ENCODE peak calls at places on chromosomes 13 and 19, in seven cellular contexts. P is GM23248; Y is hepatocyte; N is CD4-positive, alpha-beta memory T cell; R is cardiac muscle cell; X is fibroblast of lung; C is mesendoderm. D is an unnamed sample.

GRCh38 chr13:80389073-80390038 is 48.4 kb upstream of the SPRY2 start:
- DNase-seq in P (no peak), Y (no peak), N (no peak), R (peak; percentile 61), X (peak; percentile 15), C (no peak), D (no peak)

GRCh38 chr13:66364346-66364745 is 865.8 kb downstream of the PCDH9 start:
- DNase-seq in P (no peak), Y (no peak), N (no peak), R (no peak), X (no peak), C (no peak), D (no peak)

GRCh38 chr13:74886496-74886895 is 595.5 kb downstream of the TBC1D4 start:
- DNase-seq in P (peak; percentile 47), Y (no peak), N (no peak), R (peak; percentile 49), X (peak; percentile 71), C (no peak), D (no peak)

GRCh38 chr13:91721413-91721812 is 323.0 kb downstream of the GPC5 start:
- DNase-seq in P (no peak), Y (no peak), N (no peak), R (no peak), X (peak; percentile 21), C (no peak), D (no peak)

GRCh38 chr19:48123907-48124675 is 13.5 kb upstream of the PLA2G4C start:
- DNase-seq in P (peak; percentile 81), Y (peak; percentile 65), N (no peak), R (peak; percentile 58), X (no peak), C (no peak), D (peak; percentile 18)

GRCh38 chr13:33590936-33591335 is 227.0 kb upstream of the RFC3 start:
- DNase-seq in P (no peak), Y (no peak), N (no peak), R (no peak), X (no peak), C (no peak), D (no peak)

GRCh38 chr19:51750381-51751124 is 1.1 kb downstream of the FPR1 start:
- DNase-seq in P (peak; percentile 39), Y (no peak), N (no peak), R (peak; percentile 75), X (no peak), C (no peak), D (no peak)

GRCh38 chr19:43700368-43701015 is 15.4 kb upstream of the IRGC start:
- DNase-seq in P (peak; percentile 91), Y (no peak), N (no peak), R (peak; percentile 81), X (peak; percentile 85), C (peak; percentile 44), D (no peak)

GRCh38 chr13:46668302-46668720 is 115.3 kb downstream of the LRCH1 start:
- DNase-seq in P (peak; percentile 91), Y (no peak), N (no peak), R (peak; percentile 95), X (peak; percentile 94), C (no peak), D (no peak)

GRCh38 chr13:25783480-25784081 is 268.2 kb downstream of the SHISA2 start:
- DNase-seq in P (no peak), Y (no peak), N (no peak), R (no peak), X (no peak), C (no peak), D (no peak)

GRCh38 chr19:53158119-53158656 is 665 bp downstream of the ZNF347 start:
- DNase-seq in P (peak; percentile 69), Y (peak; percentile 59), N (no peak), R (peak; percentile 42), X (peak; percentile 28), C (peak; percentile 70), D (peak; percentile 12)

GRCh38 chr19:11612816-11613511 is 15.7 kb downstream of the ZNF627 start:
- DNase-seq in P (peak; percentile 38), Y (no peak), N (no peak), R (no peak), X (no peak), C (peak; percentile 71), D (no peak)

GRCh38 chr13:112877976-112878955 is 90.7 kb upstream of the MCF2L start:
- DNase-seq in P (no peak), Y (no peak), N (no peak), R (no peak), X (no peak), C (no peak), D (no peak)

GRCh38 chr13:79541426-79542049 is 60.6 kb downstream of the NDFIP2 start:
- DNase-seq in P (peak; percentile 55), Y (peak; percentile 60), N (peak; percentile 66), R (peak; percentile 78), X (peak; percentile 76), C (peak; percentile 68), D (peak; percentile 62)

GRCh38 chr19:42028304-42029216 is 34.5 kb upstream of the ATP1A3 start:
- DNase-seq in P (no peak), Y (no peak), N (no peak), R (no peak), X (no peak), C (peak; percentile 80), D (no peak)
- H3K4me3 ChIP-seq in P (no peak overlapping the region), Y (no peak overlapping the region), N (no peak overlapping the region), R (no peak overlapping the region), X (no peak overlapping the region), C (no peak overlapping the region), D (no peak overlapping the region)

GRCh38 chr19:10593148-10593547 is 6.0 kb upstream of the AP1M2 start:
- DNase-seq in P (no peak), Y (no peak), N (no peak), R (no peak), X (no peak), C (no peak), D (no peak)
- H3K4me1 ChIP-seq in P (no peaks in the 10 kb centered on the region), Y (no peaks in the 10 kb centered on the region), N (peaks cover 20% of the 10 kb centered on the region), R (no peaks in the 10 kb centered on the region), X (no peaks in the 10 kb centered on the region), C (no peaks in the 10 kb centered on the region), D (no peaks in the 10 kb centered on the region)

GRCh38 chr13:114194853-114195252 is 15.8 kb downstream of the CFAP97D2 start:
- DNase-seq in P (no peak), Y (no peak), N (no peak), R (no peak), X (no peak), C (no peak), D (no peak)

GRCh38 chr13:114199961-114200672 is 21.1 kb downstream of the CFAP97D2 start:
- DNase-seq in P (peak; percentile 41), Y (no peak), N (no peak), R (no peak), X (no peak), C (no peak), D (no peak)

GRCh38 chr13:114200673-114201005 is 21.6 kb downstream of the CFAP97D2 start:
- DNase-seq in P (no peak), Y (no peak), N (no peak), R (peak; percentile 26), X (peak; percentile 55), C (no peak), D (no peak)

GRCh38 chr13:114196629-114197028 is 17.6 kb downstream of the CFAP97D2 start:
- DNase-seq in P (no peak), Y (no peak), N (no peak), R (no peak), X (no peak), C (no peak), D (no peak)

GRCh38 chr13:114198556-114198955 is 19.5 kb downstream of the CFAP97D2 start:
- DNase-seq in P (no peak), Y (no peak), N (no peak), R (no peak), X (no peak), C (no peak), D (no peak)
- H3K4me3 ChIP-seq in P (no peak overlapping the region), Y (no peak overlapping the region), N (no peak overlapping the region), R (no peak overlapping the region), X (no peak overlapping the region), C (no peak overlapping the region), D (no peak overlapping the region)

DNA sequence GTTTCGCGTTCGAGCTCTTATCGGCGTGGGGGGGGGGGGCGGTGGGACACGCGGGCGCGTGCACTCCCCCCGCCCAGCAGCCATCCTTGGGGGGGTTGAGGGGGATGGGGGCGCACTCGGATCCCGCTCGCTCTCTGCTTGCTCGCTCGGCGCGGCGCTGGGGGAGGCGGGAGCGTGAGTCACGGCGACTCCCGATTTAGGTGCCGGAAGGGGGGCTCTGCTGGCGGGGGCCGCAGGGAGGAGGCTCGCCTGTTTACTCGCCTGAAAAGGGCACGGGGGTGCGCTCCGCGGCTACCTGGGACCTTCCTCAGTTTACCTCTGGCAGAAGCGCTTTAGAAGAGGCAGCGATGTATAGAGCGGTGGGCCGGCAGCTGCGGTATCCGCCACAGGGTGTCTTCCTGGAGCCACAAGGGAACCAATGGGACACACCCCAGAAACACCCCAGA is 1.1 kb upstream of the PDE4A start:
- DNase-seq in P (peak; percentile 61), Y (peak; percentile 36), N (no peak), R (no peak), X (no peak), C (no peak), D (no peak)
- H3K4me1 ChIP-seq in P (peaks cover 7% of the 10 kb centered on the region), Y (peaks cover 16% of the 10 kb centered on the region), N (peaks cover 67% of the 10 kb centered on the region), R (peaks cover 15% of the 10 kb centered on the region), X (peaks cover 16% of the 10 kb centered on the region), C (no peaks in the 10 kb centered on the region), D (peaks cover 4% of the 10 kb centered on the region)

GRCh38 chr19:41223431-41224234 is 4.6 kb downstream of the AXL start:
- DNase-seq in P (peak; percentile 91), Y (peak; percentile 71), N (no peak), R (peak; percentile 44), X (peak; percentile 66), C (peak; percentile 96), D (no peak)
- H3K4me3 ChIP-seq in P (peak overlapping the region; percentile 58), Y (no peak overlapping the region), N (no peak overlapping the region), R (no peak overlapping the region), X (peak overlapping the region; percentile 30), C (no peak overlapping the region), D (no peak overlapping the region)

DNA sequence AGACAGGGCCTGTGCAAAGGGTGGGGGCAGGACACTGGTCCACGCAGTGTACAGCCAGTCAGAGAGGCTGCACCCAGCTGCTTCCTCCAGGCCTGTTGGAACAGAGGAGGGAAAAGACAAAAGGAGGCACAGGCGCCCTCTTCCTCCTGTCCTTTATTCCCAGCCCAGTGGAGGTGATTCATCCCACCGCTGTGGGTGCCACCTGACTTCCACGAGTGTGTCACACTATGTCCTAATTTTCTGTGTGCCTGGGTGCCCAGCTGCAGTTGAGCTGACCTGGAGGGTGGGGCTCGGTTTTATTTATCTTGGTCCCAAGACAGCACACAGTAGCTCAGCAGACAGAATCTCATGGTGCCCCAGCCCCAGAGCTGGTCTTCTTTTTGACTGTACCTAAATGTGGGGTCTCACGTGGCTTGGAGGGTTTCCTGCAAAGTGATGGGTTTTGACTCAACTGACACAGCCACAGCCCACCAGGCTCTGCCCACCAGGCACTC is 9.0 kb downstream of the EPS15L1 start:
- DNase-seq in P (peak; percentile 68), Y (no peak), N (no peak), R (no peak), X (no peak), C (no peak), D (no peak)
- H3K4me1 ChIP-seq in P (peaks cover 2% of the 10 kb centered on the region), Y (peaks cover 19% of the 10 kb centered on the region), N (peaks cover 31% of the 10 kb centered on the region), R (peaks cover 35% of the 10 kb centered on the region), X (peaks cover 15% of the 10 kb centered on the region), C (peaks cover 8% of the 10 kb centered on the region), D (peaks cover 10% of the 10 kb centered on the region)

GRCh38 chr19:1855040-1855827 is 7.0 kb upstream of the REXO1 start:
- DNase-seq in P (peak; percentile 97), Y (peak; percentile 89), N (peak; percentile 81), R (peak; percentile 91), X (peak; percentile 91), C (peak; percentile 95), D (peak; percentile 96)
- H3K4me3 ChIP-seq in P (peak overlapping the region; percentile 66), Y (no peak overlapping the region), N (peak overlapping the region; percentile 77), R (peak overlapping the region; percentile 10), X (peak overlapping the region; percentile 43), C (no peak overlapping the region), D (peak overlapping the region; percentile 62)